ENCODE peak calls at places on chromosomes 6 and 20, in four cellular contexts. U is HT1080, M is IMR-90, T is type B pancreatic cell. D is an unnamed sample.

GRCh38 chr6:54315692-54316091 is 7.5 kb downstream of the TINAG start:
- DNase-seq in M (peak; percentile 10), U (no peak), T (no peak), D (no peak)

GRCh38 chr6:162271922-162272321 is 455.6 kb downstream of the PRKN start:
- DNase-seq in T (no peak), U (no peak), M (no peak), D (no peak)

GRCh38 chr20:24365685-24366084 is 103.7 kb upstream of the SYNDIG1 start:
- DNase-seq in T (no peak), U (no peak), M (no peak), D (no peak)

GRCh38 chr6:30685157-30685976 is 1.1 kb downstream of the PPP1R18 start:
- DNase-seq in M (no peak), U (peak; percentile 42), T (no peak), D (no peak)

GRCh38 chr6:161446934-161447333 is 173.1 kb upstream of the AGPAT4 start:
- DNase-seq in M (no peak), T (no peak), U (no peak), D (no peak)

GRCh38 chr20:51985013-51985415 is 182.7 kb upstream of the SALL4 start:
- DNase-seq in U (peak; percentile 92), M (peak; percentile 96), T (no peak), D (peak; percentile 95)

GRCh38 chr20:62049342-62050165 is 16.1 kb downstream of the TAF4 start:
- DNase-seq in U (no peak), M (no peak), T (no peak), D (no peak)

GRCh38 chr20:20489623-20490341 is 121.9 kb downstream of the INSM1 start:
- DNase-seq in U (no peak), M (peak; percentile 68), T (no peak), D (no peak)

GRCh38 chr6:53476979-53477378 is 67.9 kb downstream of the GCLC start:
- DNase-seq in U (no peak), T (no peak), M (no peak), D (peak; percentile 34)

GRCh38 chr20:3785240-3786125 is 1.1 kb downstream of the CENPB start:
- DNase-seq in M (no peak), U (no peak), T (no peak), D (no peak)

GRCh38 chr20:47764154-47764734 is 21.0 kb downstream of the SULF2 start:
- DNase-seq in T (no peak), M (no peak), U (peak; percentile 26), D (no peak)

GRCh38 chr6:146289816-146290588 is 253.6 kb upstream of the RAB32 start:
- DNase-seq in U (peak; percentile 92), M (peak; percentile 52), T (no peak), D (peak; percentile 73)

GRCh38 chr6:3341467-3341866 is 82.7 kb downstream of the PSMG4 start:
- DNase-seq in T (no peak), U (peak; percentile 67), M (peak; percentile 83), D (peak; percentile 91)

GRCh38 chr20:10672579-10673127 is 1.1 kb downstream of the JAG1 start:
- DNase-seq in M (peak; percentile 67), U (peak; percentile 47), T (no peak), D (peak; percentile 59)

GRCh38 chr6:28137458-28138020 is 4.1 kb upstream of the ZKSCAN8 start:
- DNase-seq in T (no peak), M (peak; percentile 14), U (no peak), D (peak; percentile 3)

GRCh38 chr6:157442296-157442695 is 61.3 kb downstream of the ZDHHC14 start:
- DNase-seq in U (no peak), T (no peak), M (peak; percentile 55), D (peak; percentile 66)

GRCh38 chr6:136037885-136038460 is 186.5 kb downstream of the PDE7B start:
- DNase-seq in U (no peak), M (peak; percentile 72), T (no peak), D (peak; percentile 56)

GRCh38 chr20:24100370-24101011 is 111.9 kb upstream of the GGTLC1 start:
- DNase-seq in T (no peak), M (peak; percentile 47), U (peak; percentile 31), D (no peak)

GRCh38 chr20:61857414-61857775 is 208.3 kb downstream of the TAF4 start:
- DNase-seq in T (no peak), M (no peak), U (no peak), D (no peak)

GRCh38 chr20:57882451-57883161 is 172.8 kb upstream of the PMEPA1 start:
- DNase-seq in T (peak; percentile 45), U (peak; percentile 75), M (no peak), D (peak; percentile 23)

GRCh38 chr6:170125447-170126300 is 165.2 kb downstream of the DLL1 start:
- DNase-seq in M (no peak), U (no peak), T (peak; percentile 57), D (no peak)

GRCh38 chr6:128005009-128005408 is 104.2 kb upstream of the THEMIS start:
- DNase-seq in U (peak; percentile 23), T (no peak), M (peak; percentile 21), D (peak; percentile 6)

GRCh38 chr6:21164768-21165326 is 428.7 kb upstream of the SOX4 start:
- DNase-seq in T (no peak), M (peak; percentile 52), U (peak; percentile 66), D (peak; percentile 46)

GRCh38 chr20:21548390-21549035 is 34.6 kb upstream of the NKX2-2 start:
- DNase-seq in T (peak; percentile 10), M (no peak), U (no peak), D (no peak)

GRCh38 chr20:653110-653589 is at the start of gene SRXN1:
- DNase-seq in M (peak; percentile 93), T (peak; percentile 92), U (peak; percentile 82), D (peak; percentile 86)